ENCODE peak calls at places on chromosomes 13 and 19, in four cellular contexts. One of them, this sample, is unnamed. For H3K4me1, the result is how much of the 10 kb centered on the place peaks cover.

GRCh38 chr13:87674143-87674772 is 3.1 kb downstream of the SLITRK5 start:
- DNase-seq in stomach: no peak
- DNase-seq in mucosa of descending colon: no peak
- DNase-seq in H9: peak
- DNase-seq in this sample: no peak

GRCh38 chr13:94093652-94094310 is 385.7 kb downstream of the DCT start:
- DNase-seq in stomach: no peak
- DNase-seq in H9: no peak
- DNase-seq in mucosa of descending colon: no peak
- DNase-seq in this sample: no peak

GRCh38 chr13:101565327-101565726 is 112.9 kb downstream of the ITGBL1 start:
- DNase-seq in H9: no peak
- DNase-seq in stomach: no peak
- DNase-seq in mucosa of descending colon: no peak
- DNase-seq in this sample: no peak

GRCh38 chr13:99979453-99980200 is 2.0 kb upstream of the ZIC2 start:
- DNase-seq in stomach: peak
- DNase-seq in H9: peak
- DNase-seq in mucosa of descending colon: peak
- DNase-seq in this sample: no peak

GRCh38 chr19:47036233-47036651 is 12.2 kb downstream of the TMEM160 start:
- DNase-seq in stomach: peak
- DNase-seq in mucosa of descending colon: peak
- DNase-seq in H9: no peak
- DNase-seq in this sample: no peak

GRCh38 chr19:46924874-46925547 is 64.2 kb downstream of the ARHGAP35 start:
- DNase-seq in mucosa of descending colon: peak
- DNase-seq in H9: no peak
- DNase-seq in stomach: no peak
- DNase-seq in this sample: no peak

GRCh38 chr13:72507394-72508199 is 219.8 kb downstream of the MZT1 start:
- DNase-seq in mucosa of descending colon: no peak
- DNase-seq in H9: no peak
- DNase-seq in stomach: no peak
- DNase-seq in this sample: no peak

GRCh38 chr13:63481334-63481733 is 2065.7 kb upstream of the PCDH20 start:
- DNase-seq in H9: no peak
- DNase-seq in stomach: no peak
- DNase-seq in mucosa of descending colon: no peak
- DNase-seq in this sample: no peak

GRCh38 chr13:30572859-30573275 is 44.9 kb upstream of the USPL1 start:
- DNase-seq in mucosa of descending colon: no peak
- DNase-seq in stomach: no peak
- DNase-seq in H9: no peak
- DNase-seq in this sample: no peak

GRCh38 chr19:55579766-55580621 is 654 bp downstream of the ZNF579 start:
- DNase-seq in stomach: no peak
- DNase-seq in H9: peak
- DNase-seq in mucosa of descending colon: peak
- DNase-seq in this sample: no peak

GRCh38 chr13:36293497-36293896 is 4.1 kb downstream of the CCDC169 start:
- DNase-seq in stomach: no peak
- DNase-seq in H9: no peak
- DNase-seq in mucosa of descending colon: no peak
- DNase-seq in this sample: no peak

DNA sequence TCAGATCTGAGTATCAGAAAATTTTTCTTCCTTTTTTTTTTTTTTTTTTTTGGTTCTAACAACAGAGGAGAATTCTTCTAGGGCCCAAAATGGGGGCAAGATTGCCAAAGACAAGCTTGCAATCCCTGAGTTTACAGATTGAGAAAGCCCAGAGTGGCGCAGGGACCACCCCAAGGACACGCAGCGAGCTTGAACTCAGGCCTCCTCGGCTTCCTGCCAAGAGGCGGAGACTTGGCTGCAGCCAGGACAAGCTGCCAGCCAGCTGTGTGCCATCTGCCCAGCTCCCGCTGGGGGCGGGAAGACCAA is 508 bp upstream of the MRPL34 start:
- DNase-seq in H9: no peak
- DNase-seq in mucosa of descending colon: no peak
- DNase-seq in stomach: no peak
- DNase-seq in this sample: no peak
- TF ChIP-seq CTCF in H9: no peak
- TF ChIP-seq CTCF in mucosa of descending colon: no peak
- TF ChIP-seq CTCF in stomach: no peak
- TF ChIP-seq CTCF in this sample: no peak

DNA sequence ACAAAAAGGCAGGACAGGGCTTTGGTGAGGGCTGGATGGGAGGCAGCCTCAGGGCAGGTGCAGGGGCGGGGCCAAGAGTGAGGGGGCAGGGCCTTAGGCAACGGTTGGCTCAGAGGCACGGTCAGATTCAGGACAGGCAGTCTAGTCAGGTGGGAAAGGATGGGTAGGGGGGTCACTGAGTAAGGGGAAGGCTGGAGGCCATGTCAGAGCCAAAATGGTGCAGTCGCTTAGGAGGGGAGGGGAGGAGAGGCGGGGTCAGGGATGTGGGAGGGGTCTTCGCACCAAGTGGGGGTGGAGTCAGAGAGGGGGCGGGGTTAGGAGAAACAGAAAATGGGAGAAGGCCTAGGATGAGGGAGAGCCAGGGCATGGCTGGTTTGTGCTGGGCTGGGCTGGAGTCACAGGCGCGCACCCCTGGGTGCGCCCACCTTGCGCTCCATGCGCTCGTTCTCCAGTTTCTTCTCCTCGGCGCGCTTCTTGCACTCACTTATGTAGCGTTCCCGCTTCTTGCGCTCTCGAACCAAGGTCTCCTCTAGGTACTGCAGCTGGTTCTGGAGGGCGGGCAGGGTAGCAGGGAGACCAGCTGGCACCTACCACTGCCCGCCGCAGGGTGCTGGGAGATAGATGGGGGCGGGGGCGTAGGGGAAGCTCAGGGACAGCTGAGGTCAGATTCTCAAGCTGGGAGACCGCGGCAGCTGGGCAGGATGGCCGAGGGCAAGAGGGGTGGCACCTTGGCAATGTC is 6.8 kb upstream of the RGL3 start:
- DNase-seq in mucosa of descending colon: no peak
- DNase-seq in stomach: no peak
- DNase-seq in H9: peak
- DNase-seq in this sample: no peak
- H3K4me1 ChIP-seq in mucosa of descending colon: under half
- H3K4me1 ChIP-seq in stomach: under half
- H3K4me1 ChIP-seq in H9: under half
- H3K4me1 ChIP-seq in this sample: under half

DNA sequence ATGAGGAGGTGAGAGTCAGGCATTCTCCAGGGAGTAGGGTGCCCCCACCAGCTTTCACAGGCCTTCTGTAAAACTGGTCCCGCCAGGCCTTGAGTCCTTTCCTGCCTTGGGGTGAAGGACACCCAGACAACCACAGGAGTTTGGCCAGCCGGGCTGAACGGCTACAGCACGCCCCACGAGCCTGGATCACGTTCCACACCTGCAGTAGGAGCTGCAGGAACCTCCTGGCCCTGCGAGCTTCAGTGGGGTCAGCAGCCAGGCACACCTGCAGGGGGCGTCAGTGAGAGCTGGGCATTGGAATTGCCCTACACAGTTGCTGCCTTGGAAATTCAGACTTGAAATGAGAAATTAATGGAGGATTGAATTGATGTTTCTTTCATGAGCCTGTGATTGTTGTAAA is 45.7 kb downstream of the COL4A2 start:
- DNase-seq in mucosa of descending colon: peak
- DNase-seq in H9: peak
- DNase-seq in stomach: no peak
- DNase-seq in this sample: no peak
- TF ChIP-seq CTCF in mucosa of descending colon: no peak
- TF ChIP-seq CTCF in H9: peak
- TF ChIP-seq CTCF in stomach: no peak
- TF ChIP-seq CTCF in this sample: no peak

DNA sequence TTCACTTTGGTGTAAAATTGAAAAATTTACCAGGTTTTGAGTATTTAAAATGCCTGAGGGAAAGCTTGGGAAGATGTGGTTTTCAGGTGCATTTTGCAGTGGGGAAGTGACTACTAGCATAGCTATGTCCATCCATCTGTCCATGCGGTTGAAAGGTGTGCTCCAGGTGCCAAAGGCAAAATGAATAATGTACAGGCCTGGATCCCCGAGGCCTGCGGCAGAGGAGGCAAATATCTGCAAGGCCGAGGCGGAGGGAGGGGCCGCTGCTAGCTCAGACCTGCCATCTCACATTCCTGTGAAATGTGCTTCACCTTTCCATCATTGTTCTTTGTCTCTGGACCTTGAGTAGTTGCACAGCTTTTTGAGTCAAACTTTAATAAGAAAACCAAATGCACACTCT is 65.5 kb downstream of the ERCC5 start:
- DNase-seq in mucosa of descending colon: no peak
- DNase-seq in H9: no peak
- DNase-seq in stomach: no peak
- DNase-seq in this sample: no peak
- H3K4me1 ChIP-seq in mucosa of descending colon: under half
- H3K4me1 ChIP-seq in H9: under half
- H3K4me1 ChIP-seq in stomach: under half
- H3K4me1 ChIP-seq in this sample: under half

DNA sequence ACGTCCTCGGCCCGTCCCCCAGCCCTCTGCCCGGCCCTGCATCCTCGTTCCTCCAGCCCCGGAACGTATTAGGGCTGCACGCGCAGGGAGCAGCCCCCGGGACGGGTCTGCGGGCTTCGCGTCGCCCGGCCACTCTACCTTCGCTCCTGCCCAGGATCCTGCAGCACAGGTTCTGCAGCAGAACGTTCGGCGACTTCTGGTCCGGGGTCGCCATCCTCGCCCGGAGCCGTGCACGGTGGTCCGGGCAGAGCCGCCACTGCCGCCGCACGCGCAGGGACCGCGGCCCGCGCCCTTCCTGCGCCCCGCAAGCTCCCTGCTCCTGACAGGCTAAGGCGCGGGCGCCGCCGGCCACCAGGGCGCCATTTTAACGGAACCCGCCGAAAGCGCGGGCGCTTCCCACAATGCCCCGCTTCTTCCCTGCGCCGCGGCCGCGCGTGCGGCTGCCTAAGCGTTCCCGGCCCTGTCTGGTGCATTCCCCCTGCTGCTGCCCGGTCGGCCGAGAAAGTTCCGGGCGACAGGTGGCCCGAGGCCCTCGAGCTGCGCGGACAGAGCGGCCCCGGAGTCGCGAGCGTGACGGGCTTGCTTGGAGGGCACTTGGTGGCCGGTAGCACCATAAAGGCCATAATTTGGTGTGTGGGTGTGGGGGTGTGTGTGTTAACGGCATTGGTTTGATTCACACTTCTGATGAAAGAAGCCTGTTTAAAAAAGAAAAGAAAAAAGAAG is at the start of gene TUBGCP3:
- DNase-seq in stomach: peak
- DNase-seq in H9: peak
- DNase-seq in mucosa of descending colon: peak
- DNase-seq in this sample: peak
- TF ChIP-seq CTCF in stomach: peak
- TF ChIP-seq CTCF in H9: no peak
- TF ChIP-seq CTCF in mucosa of descending colon: no peak
- TF ChIP-seq CTCF in this sample: peak

DNA sequence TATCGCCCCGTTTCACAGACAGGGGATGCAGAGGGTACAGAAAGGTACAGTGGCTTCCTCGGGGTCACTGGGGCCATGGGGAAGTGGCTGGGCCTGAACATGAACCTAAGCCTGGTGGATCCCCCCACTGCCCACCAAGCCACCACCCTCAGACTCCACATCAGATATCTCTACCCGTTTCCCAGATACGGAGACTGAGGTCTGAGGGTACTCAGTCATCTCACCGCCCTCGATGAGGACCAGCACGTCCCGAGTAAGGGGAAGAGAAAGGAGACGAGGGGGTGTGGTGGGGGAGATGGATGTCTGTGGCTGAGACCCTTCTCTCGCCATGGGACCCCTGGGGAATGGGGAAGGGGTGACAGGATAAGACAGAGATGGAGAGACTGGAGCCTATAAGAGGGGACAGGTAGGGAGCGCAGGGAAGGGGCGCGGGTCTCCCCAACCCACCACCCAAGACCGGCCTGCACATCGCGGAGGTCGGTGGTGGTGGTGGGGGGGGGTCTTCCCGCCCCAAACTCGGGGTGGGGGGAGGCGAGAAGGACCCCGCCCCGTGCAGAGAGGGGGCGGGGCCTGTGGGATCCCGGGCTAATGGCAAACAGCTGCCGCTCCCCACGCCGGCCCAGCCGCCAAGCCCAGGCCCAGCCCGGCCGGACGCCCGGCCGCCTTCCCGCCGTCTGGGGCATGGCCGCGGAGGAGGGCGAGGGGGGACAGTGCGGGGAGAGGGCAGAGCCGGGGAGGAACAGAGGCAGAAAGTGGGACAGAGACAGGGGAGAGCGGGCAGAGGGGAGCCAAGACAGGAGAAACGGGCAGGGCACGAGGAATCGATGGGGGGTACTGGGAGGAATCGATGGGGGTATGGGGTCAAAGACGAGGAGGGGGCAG is 698 bp downstream of the KANK2 start:
- DNase-seq in H9: no peak
- DNase-seq in mucosa of descending colon: peak
- DNase-seq in stomach: peak
- DNase-seq in this sample: peak
- H3K4me1 ChIP-seq in H9: under half
- H3K4me1 ChIP-seq in mucosa of descending colon: under half
- H3K4me1 ChIP-seq in stomach: half or more
- H3K4me1 ChIP-seq in this sample: half or more

GRCh38 chr13:28680541-28680940 is 21.6 kb downstream of the POMP start:
- DNase-seq in stomach: no peak
- DNase-seq in H9: no peak
- DNase-seq in mucosa of descending colon: no peak
- DNase-seq in this sample: no peak

GRCh38 chr13:28684257-28684656 is 25.3 kb downstream of the POMP start:
- DNase-seq in stomach: no peak
- DNase-seq in mucosa of descending colon: peak
- DNase-seq in H9: peak
- DNase-seq in this sample: no peak

GRCh38 chr13:28678809-28679208 is 19.9 kb downstream of the POMP start:
- DNase-seq in H9: no peak
- DNase-seq in mucosa of descending colon: no peak
- DNase-seq in stomach: no peak
- DNase-seq in this sample: no peak

GRCh38 chr13:28685114-28685513 is 26.2 kb downstream of the POMP start:
- DNase-seq in H9: peak
- DNase-seq in stomach: no peak
- DNase-seq in mucosa of descending colon: no peak
- DNase-seq in this sample: no peak

DNA sequence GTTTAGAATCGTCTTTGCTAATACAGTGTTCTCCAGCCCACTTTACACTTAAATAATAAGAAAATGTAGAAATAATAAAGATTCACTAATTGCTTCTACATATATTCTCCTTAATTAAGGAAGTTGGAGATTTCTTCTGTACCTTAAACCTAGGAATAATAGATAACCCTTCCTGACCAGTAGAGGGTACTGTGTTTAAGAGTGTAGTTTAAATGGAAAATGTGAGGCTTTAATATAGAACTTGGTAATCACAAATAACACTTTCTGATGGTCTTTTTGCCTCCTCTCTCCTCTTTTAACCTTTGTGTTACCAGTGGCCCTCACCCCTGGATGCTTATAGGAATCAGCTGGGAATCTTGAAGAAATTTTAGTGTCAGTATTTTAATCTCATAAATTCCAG is 20.7 kb downstream of the POMP start:
- DNase-seq in H9: no peak
- DNase-seq in mucosa of descending colon: no peak
- DNase-seq in stomach: no peak
- DNase-seq in this sample: no peak
- TF ChIP-seq CTCF in H9: peak
- TF ChIP-seq CTCF in mucosa of descending colon: no peak
- TF ChIP-seq CTCF in stomach: no peak
- TF ChIP-seq CTCF in this sample: peak

This sample was measured in left ventricle myocardium inferior.